ENCODE peak calls at places on chromosome 2, in six cellular contexts. Y is dermis microvascular lymphatic vessel endothelial cell, F is GM06990, A is HT1080, E is cardiac muscle cell, N is fibroblast of lung. U is an unnamed sample.

GRCh38 chr2:66813976-66814375 is 379.1 kb downstream of the MEIS1 start:
- DNase-seq in Y (no peak), N (no peak), A (no peak), F (no peak), E (no peak), U (no peak)

GRCh38 chr2:23706613-23707078 is 220.3 kb downstream of the ATAD2B start:
- DNase-seq in N (no peak), A (no peak), Y (no peak), F (no peak), E (no peak), U (no peak)

GRCh38 chr2:240638517-240639160 is 13.4 kb downstream of the GPR35 start:
- DNase-seq in F (no peak), N (no peak), E (no peak), A (no peak), Y (no peak), U (no peak)

GRCh38 chr2:54708584-54709340 is 14.7 kb upstream of the EML6 start:
- DNase-seq in N (no peak), E (no peak), Y (peak), A (no peak), F (peak), U (no peak)

GRCh38 chr2:9234680-9235387 is 28.2 kb downstream of the ASAP2 start:
- DNase-seq in F (no peak), E (no peak), A (peak), Y (peak), N (peak), U (peak)

GRCh38 chr2:9843229-9844035 is at the start of gene TAF1B:
- DNase-seq in N (peak), Y (peak), A (peak), E (peak), F (peak), U (peak)

GRCh38 chr2:142415461-142415860 is 284.6 kb upstream of the LRP1B start:
- DNase-seq in N (no peak), E (no peak), A (no peak), Y (no peak), F (no peak), U (no peak)

GRCh38 chr2:58553937-58554336 is 312.8 kb upstream of the FANCL start:
- DNase-seq in A (no peak), Y (peak), N (peak), F (no peak), E (peak), U (no peak)

GRCh38 chr2:227206406-227206805 is 42.0 kb downstream of the COL4A3 start:
- DNase-seq in F (no peak), N (no peak), E (no peak), Y (no peak), A (no peak), U (no peak)

GRCh38 chr2:145740302-145740701 is 1220.4 kb upstream of the ZEB2 start:
- DNase-seq in F (no peak), Y (peak), E (no peak), N (no peak), A (peak), U (peak)

GRCh38 chr2:145860083-145860482 is 1340.2 kb upstream of the ZEB2 start:
- DNase-seq in A (no peak), N (no peak), E (no peak), F (no peak), Y (no peak), U (no peak)

GRCh38 chr2:72150157-72150960 is 2.7 kb upstream of the CYP26B1 start:
- DNase-seq in N (peak), A (peak), F (no peak), E (peak), Y (peak), U (peak)

GRCh38 chr2:9370746-9371145 is 52.6 kb downstream of the ITGB1BP1 start:
- DNase-seq in Y (no peak), N (no peak), F (no peak), E (no peak), A (no peak), U (no peak)

GRCh38 chr2:114056294-114057143 is 166.6 kb downstream of the ACTR3 start:
- DNase-seq in Y (no peak), E (no peak), F (no peak), A (no peak), N (no peak), U (no peak)

GRCh38 chr2:38438536-38439225 is 61.6 kb upstream of the ATL2 start:
- DNase-seq in E (no peak), Y (no peak), N (no peak), F (peak), A (no peak), U (no peak)

GRCh38 chr2:21422050-21422449 is 298.3 kb downstream of the TDRD15 start:
- DNase-seq in E (peak), A (peak), N (peak), F (peak), Y (no peak), U (no peak)

GRCh38 chr2:132384491-132385186 is 32.0 kb upstream of the GPR39 start:
- DNase-seq in N (no peak), E (no peak), Y (no peak), A (no peak), F (no peak), U (no peak)

GRCh38 chr2:166610180-166610919 is 116.3 kb upstream of the SCN7A start:
- DNase-seq in E (no peak), F (no peak), A (no peak), N (no peak), Y (no peak), U (no peak)

GRCh38 chr2:134773372-134774073 is 54.7 kb upstream of the TMEM163 start:
- DNase-seq in Y (no peak), E (no peak), A (no peak), N (no peak), F (no peak), U (peak)

GRCh38 chr2:36329251-36329650 is 26.3 kb upstream of the CRIM1 start:
- DNase-seq in F (no peak), A (no peak), Y (no peak), E (no peak), N (peak), U (peak)

GRCh38 chr2:37829202-37829601 is 95.9 kb upstream of the RMDN2 start:
- DNase-seq in Y (peak), E (no peak), A (peak), N (peak), F (no peak), U (peak)

GRCh38 chr2:216710531-216711282 is 15.4 kb upstream of the IGFBP5 start:
- DNase-seq in Y (no peak), E (no peak), N (peak), A (no peak), F (no peak), U (no peak)

GRCh38 chr2:237486819-237487448 is at the start of gene MLPH:
- DNase-seq in N (peak), Y (peak), F (no peak), E (peak), A (no peak), U (no peak)

GRCh38 chr2:105329197-105329554 is 359 bp downstream of the TGFBRAP1 start:
- DNase-seq in A (no peak), E (no peak), F (no peak), N (no peak), Y (peak), U (no peak)

GRCh38 chr2:29657674-29658073 is 263.7 kb downstream of the ALK start:
- DNase-seq in F (no peak), Y (no peak), E (no peak), N (no peak), A (no peak), U (no peak)

GRCh38 chr2:128198666-128199065 is 107.7 kb downstream of the UGGT1 start:
- DNase-seq in N (peak), Y (no peak), F (no peak), E (peak), A (no peak), U (no peak)

GRCh38 chr2:29113891-29114321 is 1.3 kb upstream of the CLIP4 start:
- DNase-seq in F (peak), Y (no peak), A (peak), N (peak), E (peak), U (peak)

GRCh38 chr2:179817181-179817841 is 44.1 kb downstream of the ZNF385B start:
- DNase-seq in E (no peak), Y (no peak), N (peak), A (peak), F (no peak), U (no peak)

GRCh38 chr2:23360571-23361125 is 24.3 kb upstream of the KLHL29 start:
- DNase-seq in Y (peak), A (no peak), F (no peak), E (no peak), N (peak), U (peak)

GRCh38 chr2:42010743-42011298 is 37.0 kb upstream of the PKDCC start:
- DNase-seq in F (no peak), A (peak), N (peak), Y (no peak), E (no peak), U (no peak)

GRCh38 chr2:174053784-174054183 is 88.6 kb upstream of the SP3 start:
- DNase-seq in Y (no peak), N (no peak), A (no peak), E (no peak), F (no peak), U (no peak)

GRCh38 chr2:12110074-12110473 is 363.6 kb downstream of the LPIN1 start:
- DNase-seq in N (peak), E (no peak), Y (no peak), F (no peak), A (no peak), U (no peak)

GRCh38 chr2:25302758-25303436 is 38.8 kb downstream of the DNMT3A start:
- DNase-seq in E (no peak), Y (no peak), A (no peak), N (no peak), F (no peak), U (no peak)

GRCh38 chr2:135037831-135038230 is 9.4 kb downstream of the MAP3K19 start:
- DNase-seq in F (no peak), A (no peak), E (no peak), N (no peak), Y (no peak), U (no peak)

GRCh38 chr2:181573140-181573736 is 83.7 kb downstream of the CERKL start:
- DNase-seq in N (peak), E (peak), A (peak), F (no peak), Y (peak), U (no peak)

GRCh38 chr2:209696836-209697711 is 74.6 kb upstream of the UNC80 start:
- DNase-seq in N (no peak), A (peak), E (no peak), F (peak), Y (no peak), U (no peak)

GRCh38 chr2:54212456-54212855 is 43.6 kb downstream of the TSPYL6 start:
- DNase-seq in F (no peak), Y (no peak), A (peak), E (no peak), N (peak), U (peak)